ENCODE peak calls at places on chromosomes 5 and 9, in seven cellular contexts. Q is kidney epithelial cell, Z is fibroblast of lung, A is cardiac fibroblast, V is stomach, M is foreskin fibroblast, H is colonic mucosa. X is an unnamed sample.

GRCh38 chr9:137757613-137758029 is 120.0 kb upstream of the CACNA1B start:
- DNase-seq in V (no peak), M (peak), A (peak), Z (peak), H (no peak), Q (peak), X (no peak)

GRCh38 chr9:125683486-125683885 is 23.5 kb downstream of the MAPKAP1 start:
- DNase-seq in V (no peak), A (peak), Q (no peak), H (no peak), Z (peak), M (peak), X (no peak)

GRCh38 chr9:71670121-71670520 is 98.2 kb downstream of the CEMIP2 start:
- DNase-seq in H (no peak), A (no peak), Q (no peak), M (no peak), V (no peak), Z (no peak), X (no peak)

GRCh38 chr5:10584714-10585113 is 20.8 kb downstream of the ANKRD33B start:
- DNase-seq in Q (no peak), M (peak), A (no peak), V (no peak), H (no peak), Z (no peak), X (no peak)

GRCh38 chr9:98873535-98874432 is 66.3 kb downstream of the GALNT12 start:
- DNase-seq in Q (no peak), V (peak), M (peak), H (no peak), Z (peak), A (peak), X (no peak)

GRCh38 chr9:8856686-8857329 is 1057.2 kb upstream of the DMAC1 start:
- DNase-seq in V (no peak), Q (no peak), A (no peak), M (peak), H (no peak), Z (no peak), X (no peak)

GRCh38 chr5:10863763-10864383 is 102.8 kb upstream of the DAP start:
- DNase-seq in V (peak), Q (no peak), H (peak), M (peak), A (peak), Z (peak), X (no peak)

GRCh38 chr9:103894184-103894583 is 199.9 kb upstream of the SMC2 start:
- DNase-seq in Z (no peak), M (no peak), A (no peak), Q (no peak), H (no peak), V (no peak), X (no peak)

GRCh38 chr5:77292026-77292757 is 81.7 kb downstream of the PDE8B start:
- DNase-seq in A (no peak), Q (no peak), M (peak), H (no peak), Z (peak), V (no peak), X (no peak)

GRCh38 chr9:80492221-80492620 is 920.5 kb downstream of the TLE4 start:
- DNase-seq in A (no peak), H (no peak), M (peak), V (peak), Z (peak), Q (peak), X (no peak)

GRCh38 chr5:169296456-169297220 is 4.3 kb downstream of the SLIT3 start:
- DNase-seq in Z (peak), H (peak), M (peak), Q (no peak), V (no peak), A (peak), X (peak)

GRCh38 chr5:142952236-142952635 is 182.1 kb downstream of the ARHGAP26 start:
- DNase-seq in A (no peak), V (no peak), Z (no peak), H (no peak), M (no peak), Q (no peak), X (no peak)

GRCh38 chr5:54862036-54862435 is 123.4 kb downstream of the ESM1 start:
- DNase-seq in M (peak), Z (no peak), Q (no peak), V (no peak), H (no peak), A (no peak), X (no peak)

GRCh38 chr9:131146186-131146585 is 20.8 kb downstream of the NUP214 start:
- DNase-seq in M (no peak), V (no peak), Z (no peak), A (no peak), H (no peak), Q (no peak), X (no peak)

GRCh38 chr5:76527685-76528161 is 95.5 kb downstream of the F2RL2 start:
- DNase-seq in Q (peak), M (peak), H (no peak), A (no peak), V (no peak), Z (peak), X (no peak)

GRCh38 chr5:175778951-175779475 is 92.4 kb upstream of the CPLX2 start:
- DNase-seq in M (no peak), H (no peak), Q (no peak), V (no peak), Z (no peak), A (peak), X (no peak)

GRCh38 chr5:65776707-65777141 is 54.7 kb downstream of the NLN start:
- DNase-seq in V (no peak), M (peak), Q (no peak), A (peak), Z (no peak), H (no peak), X (no peak)

GRCh38 chr9:137295313-137296213 is 6.5 kb downstream of the NRARP start:
- DNase-seq in M (peak), Q (no peak), H (peak), V (peak), Z (no peak), A (peak), X (no peak)

GRCh38 chr5:87393331-87393730 is 19.4 kb downstream of the CCNH start:
- DNase-seq in Z (peak), H (no peak), A (peak), V (no peak), Q (peak), M (peak), X (no peak)

GRCh38 chr5:133970325-133970671 is 1.9 kb upstream of the C5orf15 start:
- DNase-seq in A (no peak), H (no peak), V (no peak), M (no peak), Z (no peak), Q (no peak), X (no peak)

GRCh38 chr5:150389759-150390256 is 22.9 kb downstream of the CD74 start:
- DNase-seq in A (no peak), M (no peak), Z (no peak), Q (no peak), H (no peak), V (no peak), X (no peak)
- TF ChIP-seq CTCF in A (no peak), M (no peak), Z (no peak), Q (no peak), H (no peak), V (no peak), X (no peak)

GRCh38 chr5:109580225-109580624 is 109.5 kb upstream of the MAN2A1 start:
- DNase-seq in A (no peak), Q (no peak), Z (no peak), V (no peak), M (no peak), H (no peak), X (no peak)
- TF ChIP-seq CTCF in A (no peak), Q (no peak), Z (no peak), V (no peak), M (no peak), H (no peak), X (no peak)

GRCh38 chr9:83920942-83921707 is at the start of gene KIF27:
- DNase-seq in M (peak), Z (peak), V (peak), A (peak), H (peak), Q (peak), X (peak)
- TF ChIP-seq CTCF in M (no peak), Z (no peak), V (peak), A (peak), H (peak), Q (peak), X (no peak)

GRCh38 chr5:173736923-173737412 is 120.5 kb upstream of the BOD1 start:
- DNase-seq in H (peak), A (no peak), M (no peak), Z (no peak), V (peak), Q (no peak), X (no peak)

GRCh38 chr5:173740400-173740799 is 124.0 kb upstream of the BOD1 start:
- DNase-seq in V (no peak), A (no peak), Z (no peak), M (no peak), H (no peak), Q (no peak), X (no peak)

GRCh38 chr5:173742432-173742816 is 126.0 kb upstream of the BOD1 start:
- DNase-seq in A (no peak), V (no peak), M (no peak), Z (no peak), Q (no peak), H (no peak), X (no peak)

GRCh38 chr5:173741729-173742431 is 125.4 kb upstream of the BOD1 start:
- DNase-seq in Q (no peak), A (no peak), M (no peak), V (no peak), H (no peak), Z (no peak), X (no peak)

GRCh38 chr5:173739741-173740140 is 123.3 kb upstream of the BOD1 start:
- DNase-seq in V (no peak), M (no peak), Z (no peak), Q (no peak), H (no peak), A (no peak), X (no peak)
- TF ChIP-seq CTCF in V (no peak), M (no peak), Z (no peak), Q (no peak), H (no peak), A (no peak), X (no peak)

DNA sequence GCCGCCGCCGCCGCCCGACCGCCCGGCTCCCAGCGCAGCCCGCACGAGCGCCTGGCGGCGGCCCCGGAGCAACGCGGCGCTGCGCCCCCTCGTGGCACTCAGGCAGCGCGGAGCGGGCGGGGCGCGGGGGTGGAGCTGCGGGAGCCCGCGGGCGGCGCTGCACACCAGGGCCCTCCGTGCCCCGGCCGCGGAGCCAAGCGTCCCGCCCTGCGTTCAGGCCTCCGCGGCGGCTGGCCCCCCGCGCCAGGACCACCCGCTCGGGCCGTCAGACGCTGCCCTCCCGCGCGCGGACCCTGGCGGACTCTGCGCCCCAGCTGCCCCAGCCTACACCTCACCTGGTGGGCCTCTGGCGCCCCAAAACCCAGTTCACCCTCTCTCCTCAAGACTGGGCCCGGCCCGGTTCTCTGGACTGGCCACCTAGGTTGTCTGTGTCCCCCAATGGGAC is at the start of gene RASGEF1C:
- DNase-seq in A (peak), Z (peak), V (peak), Q (no peak), M (peak), H (peak), X (peak)
- TF ChIP-seq CTCF in A (no peak), Z (peak), V (no peak), Q (no peak), M (no peak), H (no peak), X (no peak)

GRCh38 chr9:130013326-130013725 is 29.7 kb downstream of the FNBP1 start:
- DNase-seq in M (no peak), Q (no peak), Z (no peak), V (no peak), H (no peak), A (no peak), X (no peak)
- TF ChIP-seq CTCF in M (no peak), Q (no peak), Z (no peak), V (no peak), H (no peak), A (no peak), X (no peak)